ENCODE peak calls at places on chromosomes 13 and 19, in ten cellular contexts. F is hepatocyte; I is PC-3; G is CD4-positive, CD25-positive, alpha-beta regulatory T cell; O is uterus; P is psoas muscle; U is naive thymus-derived CD4-positive, alpha-beta T cell; H is GM23248; Y is fibroblast of lung; J is testis. M is an unnamed sample. For H3K27me3 and H3K4me1, the result is how much of the 10 kb centered on the place peaks cover.

GRCh38 chr19:38707512-38708114 is 36.7 kb downstream of the CAPN12 start:
- DNase-seq in F (no peak), P (no peak), U (no peak), J (peak), H (peak), O (peak), G (no peak), I (peak), Y (no peak), M (peak)

GRCh38 chr19:44697670-44698034 is 1.3 kb upstream of the CEACAM16 start:
- DNase-seq in P (no peak), G (no peak), U (no peak), F (no peak), O (no peak), I (no peak), H (no peak), Y (no peak), J (no peak), M (no peak)

GRCh38 chr13:37561031-37561430 is 37.5 kb downstream of the POSTN start:
- DNase-seq in U (no peak), H (peak), F (no peak), I (no peak), Y (no peak), O (no peak), J (no peak), G (no peak), P (no peak), M (no peak)

GRCh38 chr19:45296365-45296764 is 26.3 kb downstream of the CKM start:
- DNase-seq in H (no peak), G (no peak), F (no peak), J (no peak), U (no peak), Y (no peak), P (no peak), I (no peak), O (no peak), M (no peak)

GRCh38 chr13:98171806-98172569 is 5.1 kb downstream of the RNF113B start:
- DNase-seq in P (peak), I (no peak), G (no peak), Y (peak), U (no peak), J (peak), H (peak), F (no peak), O (peak), M (peak)

GRCh38 chr13:46846736-46847135 is 49.8 kb upstream of the ESD start:
- DNase-seq in F (no peak), U (no peak), Y (no peak), I (no peak), H (peak), P (no peak), O (no peak), G (no peak), J (no peak), M (no peak)

GRCh38 chr13:49784886-49785570 is 7.5 kb downstream of the KPNA3 start:
- DNase-seq in O (no peak), H (peak), J (no peak), G (no peak), I (no peak), Y (peak), P (no peak), F (no peak), U (no peak), M (no peak)

GRCh38 chr13:79830426-79830825 is 349.5 kb downstream of the NDFIP2 start:
- DNase-seq in U (no peak), G (no peak), H (no peak), P (no peak), O (no peak), J (no peak), I (no peak), F (no peak), Y (no peak), M (no peak)

GRCh38 chr13:72218966-72219365 is 352.0 kb upstream of the DACH1 start:
- DNase-seq in I (no peak), F (no peak), U (no peak), O (no peak), J (no peak), G (no peak), Y (no peak), P (no peak), H (no peak), M (no peak)

GRCh38 chr19:48837586-48838191 is 1.4 kb upstream of the HSD17B14 start:
- DNase-seq in U (no peak), O (no peak), Y (no peak), I (no peak), F (no peak), G (no peak), P (no peak), J (no peak), H (no peak), M (no peak)

GRCh38 chr13:92126399-92126798 is 728.0 kb downstream of the GPC5 start:
- DNase-seq in I (no peak), U (no peak), H (no peak), F (no peak), Y (no peak), J (no peak), P (no peak), G (no peak), O (no peak), M (no peak)

GRCh38 chr19:482186-483041 is 13.9 kb upstream of the MADCAM1 start:
- DNase-seq in J (no peak), Y (no peak), U (no peak), I (no peak), P (peak), O (no peak), F (no peak), G (no peak), H (peak), M (no peak)

GRCh38 chr13:74206061-74206561 is 71.9 kb upstream of the KLF12 start:
- DNase-seq in U (no peak), I (peak), J (no peak), H (peak), G (no peak), F (no peak), Y (peak), P (no peak), O (no peak), M (no peak)

GRCh38 chr13:21579754-21580316 is 24.1 kb downstream of the MICU2 start:
- DNase-seq in G (no peak), Y (no peak), F (no peak), J (no peak), H (peak), O (no peak), P (no peak), U (no peak), I (no peak), M (no peak)

GRCh38 chr13:42328672-42329071 is 56.7 kb downstream of the AKAP11 start:
- DNase-seq in P (no peak), J (no peak), U (peak), G (no peak), F (no peak), H (no peak), Y (no peak), O (no peak), I (no peak), M (no peak)

GRCh38 chr13:46173656-46174055 is 8.3 kb downstream of the LCP1 start:
- DNase-seq in G (no peak), I (no peak), J (no peak), Y (no peak), U (no peak), O (no peak), F (no peak), H (no peak), P (no peak), M (no peak)

GRCh38 chr19:56476671-56477428 is at the start of gene ZNF667:
- DNase-seq in I (peak), U (peak), Y (peak), P (no peak), H (peak), F (peak), J (peak), O (no peak), G (peak), M (no peak)

GRCh38 chr19:14346279-14346678 is 35.0 kb upstream of the ADGRE5 start:
- DNase-seq in U (no peak), O (no peak), G (no peak), H (no peak), I (no peak), F (no peak), Y (no peak), J (no peak), P (no peak), M (no peak)
- H3K27me3 ChIP-seq in U (under half), O (under half), G (under half), H (under half), I (under half), F (under half), Y (under half), J (under half), P (under half), M (under half)

DNA sequence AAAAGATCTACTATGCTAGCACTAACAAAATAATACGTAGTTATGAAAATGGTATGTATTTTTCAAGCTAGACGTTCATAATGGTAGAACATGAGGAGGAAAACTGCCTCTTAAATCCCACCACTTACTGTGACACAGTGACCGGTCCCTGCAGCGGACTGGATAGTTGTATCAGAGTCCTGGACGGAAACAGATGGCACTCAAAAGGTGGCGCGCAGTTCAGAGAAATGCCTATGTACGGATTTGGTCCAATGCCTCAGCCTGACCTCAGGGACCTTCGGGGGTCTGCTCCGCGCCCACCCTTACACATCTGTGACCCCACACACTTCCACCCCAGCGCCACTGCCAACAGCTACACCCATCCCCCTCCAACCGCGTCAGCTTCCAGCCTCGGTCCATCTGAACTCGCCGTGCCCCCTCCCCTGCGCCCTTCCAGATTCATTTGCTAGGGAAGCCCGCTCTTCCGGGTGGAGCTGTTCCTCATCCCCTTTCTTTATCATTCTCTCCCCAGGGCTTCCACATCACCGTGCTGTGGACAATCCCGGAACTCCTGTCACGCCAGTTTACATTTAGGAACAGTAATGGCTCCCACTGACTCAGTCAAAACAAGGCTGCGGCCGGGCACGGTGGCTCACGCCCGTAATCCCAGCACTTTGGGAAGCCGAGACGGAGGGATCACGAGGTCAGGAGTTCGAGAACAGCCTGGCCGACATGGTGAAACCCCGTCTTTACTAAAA is 794 bp upstream of the LENG8 start:
- DNase-seq in F (peak), H (peak), O (peak), J (peak), G (peak), P (peak), I (peak), U (no peak), Y (peak), M (peak)
- H3K4me1 ChIP-seq in F (under half), H (under half), O (under half), J (under half), G (under half), P (under half), I (under half), U (under half), Y (under half), M (under half)

DNA sequence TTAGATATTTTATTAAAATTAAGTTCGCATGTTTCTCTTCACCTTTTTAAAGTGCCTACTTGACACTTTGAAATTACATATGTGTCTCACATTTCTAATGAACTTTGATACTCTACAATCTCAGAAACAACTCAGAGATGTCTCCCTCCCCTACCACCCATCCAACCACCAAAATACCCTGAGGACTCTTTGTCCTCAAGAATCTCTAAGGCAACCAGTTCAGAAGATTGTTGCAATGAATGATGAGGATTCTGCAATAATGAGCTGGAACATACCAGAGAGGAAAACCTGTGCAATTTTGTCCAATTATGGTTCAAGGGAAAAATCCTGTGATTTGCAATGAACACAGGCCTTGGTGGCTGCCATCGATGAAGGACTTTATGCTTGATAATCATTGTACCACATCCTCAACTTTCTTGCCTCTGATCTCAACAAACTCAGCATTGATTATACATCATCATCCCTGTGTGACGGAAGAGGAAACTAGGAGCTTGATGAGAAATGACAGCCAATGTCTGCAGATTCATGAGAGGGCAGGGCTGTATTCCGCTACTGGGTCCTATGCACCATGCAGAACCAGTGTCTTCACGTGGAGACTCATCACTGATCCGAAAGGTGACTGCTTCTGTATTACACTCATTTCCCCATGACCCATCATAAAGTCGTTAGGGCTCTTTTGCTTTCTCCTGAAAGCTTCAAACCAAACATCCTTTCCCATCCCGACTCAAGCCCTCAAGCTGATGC is 1.1 kb downstream of the FPR1 start:
- DNase-seq in Y (no peak), U (no peak), I (no peak), F (no peak), H (peak), P (no peak), G (no peak), O (no peak), J (no peak), M (no peak)
- H3K4me3 ChIP-seq in Y (no peak), U (no peak), I (no peak), F (no peak), H (no peak), P (peak), G (no peak), O (no peak), J (no peak), M (peak)

DNA sequence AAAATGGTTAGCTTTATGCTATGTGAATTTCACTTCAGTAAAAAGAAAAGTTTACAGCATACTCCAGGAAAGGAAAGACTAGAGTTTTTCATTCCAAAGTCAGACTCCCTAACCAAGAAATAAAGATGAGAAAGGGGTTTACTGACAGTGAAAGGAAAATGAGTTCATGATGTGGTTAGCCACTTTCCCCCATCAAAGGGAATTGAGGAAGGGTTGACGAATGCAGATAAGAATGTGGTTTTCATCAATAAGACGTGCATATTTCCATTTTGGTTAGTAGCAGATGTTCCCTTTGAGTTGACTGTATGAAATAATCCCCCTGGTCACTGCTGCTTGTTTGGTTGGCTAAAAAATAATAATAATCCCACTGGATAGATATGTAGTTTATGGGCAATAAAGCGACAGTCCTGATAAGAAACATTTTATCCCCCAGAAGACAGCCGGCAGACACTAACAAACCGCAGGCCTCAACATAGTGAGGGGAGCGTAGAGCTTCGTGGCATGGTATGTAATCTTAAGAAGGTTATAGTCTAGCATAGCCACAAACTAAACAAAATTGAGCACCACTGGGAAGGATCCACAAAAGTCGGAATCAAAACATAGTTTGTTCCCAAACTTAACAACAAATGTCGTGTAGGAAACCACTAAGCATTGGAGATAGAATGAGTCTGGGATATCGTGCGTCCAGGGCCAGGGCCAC is 114.8 kb downstream of the COL4A2 start:
- DNase-seq in F (no peak), P (no peak), J (no peak), I (no peak), U (peak), G (no peak), Y (peak), H (no peak), O (no peak), M (no peak)
- H3K27me3 ChIP-seq in F (under half), P (under half), J (under half), I (under half), U (under half), G (under half), Y (under half), H (under half), O (under half), M (under half)

GRCh38 chr19:18010149-18010548 is 2.2 kb downstream of the ARRDC2 start:
- DNase-seq in I (no peak), H (no peak), G (no peak), F (no peak), J (no peak), P (peak), O (no peak), U (no peak), Y (no peak), M (no peak)
- H3K4me1 ChIP-seq in I (under half), H (under half), G (under half), F (under half), J (under half), P (under half), O (under half), U (half or more), Y (under half), M (under half)

GRCh38 chr19:16824658-16825311 is 4.4 kb upstream of the SIN3B start:
- DNase-seq in O (peak), G (no peak), J (no peak), Y (no peak), U (no peak), P (no peak), H (peak), I (peak), F (no peak), M (no peak)
- H3K4me3 ChIP-seq in O (peak), G (no peak), J (peak), Y (peak), U (peak), P (peak), H (peak), I (peak), F (no peak), M (peak)

DNA sequence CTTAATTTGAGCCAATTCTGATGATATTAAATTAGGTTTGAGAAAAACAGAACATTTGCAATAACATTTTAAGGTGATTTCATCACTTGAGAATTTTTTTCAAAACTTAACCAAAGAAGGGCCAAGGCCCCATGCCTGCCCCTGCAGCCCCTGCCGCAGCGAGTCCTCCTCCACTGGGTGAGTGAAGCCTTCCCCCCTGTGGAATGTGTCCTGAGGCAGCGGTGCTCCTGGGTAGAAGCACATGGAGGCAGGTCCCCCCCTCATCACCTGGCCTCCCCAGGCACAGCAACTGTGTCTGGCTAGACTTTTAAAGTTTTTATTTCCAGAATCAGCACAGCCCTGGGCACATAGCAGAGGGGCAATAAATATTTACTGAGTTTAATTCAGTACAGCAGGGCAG is 10.8 kb downstream of the SOX1 start:
- DNase-seq in H (no peak), O (no peak), I (no peak), F (no peak), G (no peak), U (no peak), Y (no peak), P (no peak), J (no peak), M (no peak)
- H3K27me3 ChIP-seq in H (under half), O (half or more), I (under half), F (half or more), G (under half), U (under half), Y (under half), P (under half), J (under half), M (under half)

GRCh38 chr13:40589285-40590109 is 76.9 kb downstream of the FOXO1 start:
- DNase-seq in I (peak), F (no peak), H (peak), G (no peak), Y (peak), P (peak), O (no peak), J (peak), U (no peak), M (peak)

GRCh38 chr13:40595693-40596092 is 70.7 kb downstream of the FOXO1 start:
- DNase-seq in U (no peak), O (no peak), F (peak), Y (peak), J (no peak), G (no peak), H (peak), P (no peak), I (peak), M (no peak)

GRCh38 chr13:40590112-40590862 is 76.2 kb downstream of the FOXO1 start:
- DNase-seq in F (no peak), J (no peak), Y (no peak), I (no peak), P (no peak), G (no peak), O (no peak), H (no peak), U (no peak), M (no peak)

GRCh38 chr13:40591091-40591490 is 75.3 kb downstream of the FOXO1 start:
- DNase-seq in O (no peak), Y (no peak), P (no peak), U (no peak), H (no peak), F (no peak), I (no peak), J (no peak), G (no peak), M (no peak)

DNA sequence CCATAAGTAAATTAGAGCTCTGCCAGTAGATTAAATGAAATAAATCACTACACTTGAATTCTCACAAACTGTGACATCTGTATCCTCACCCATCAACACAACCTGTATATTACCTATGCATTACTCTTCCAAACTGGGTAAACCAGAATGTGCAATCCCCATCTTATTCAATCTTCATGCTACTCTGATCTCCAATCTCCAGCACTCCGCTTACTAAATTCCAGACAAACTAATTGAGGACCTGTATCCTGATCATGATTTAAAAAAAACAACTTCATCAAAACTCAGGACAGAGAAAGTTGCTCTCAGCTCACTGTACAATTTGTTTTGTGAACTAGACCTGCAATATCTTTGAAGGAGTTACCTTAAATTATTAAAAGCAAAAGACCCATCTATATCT is 74.4 kb downstream of the FOXO1 start:
- DNase-seq in O (no peak), P (no peak), J (no peak), Y (no peak), U (no peak), H (no peak), I (no peak), F (no peak), G (no peak), M (no peak)
- H3K4me1 ChIP-seq in O (under half), P (half or more), J (under half), Y (under half), U (half or more), H (under half), I (under half), F (under half), G (half or more), M (under half)

M was measured in right cardiac atrium.